ENCODE peak calls at places on chromosomes 4 and X, in seven cellular contexts. K, O, B, D, A, X and G are unnamed samples.

GRCh38 chr4:14165253-14165942 is 537.9 kb upstream of the BOD1L1 start:
- DNase-seq in A (no peak), O (no peak), D (no peak), K (no peak), B (no peak), X (no peak), G (no peak)

GRCh38 chr4:24104173-24104572 is 214.3 kb upstream of the PPARGC1A start:
- DNase-seq in O (peak; percentile 56), X (peak; percentile 51), A (no peak), D (peak; percentile 24), B (no peak), K (no peak), G (no peak)

GRCh38 chr4:153233761-153234371 is 29.6 kb downstream of the TRIM2 start:
- DNase-seq in K (peak; percentile 92), B (no peak), X (no peak), O (peak; percentile 97), D (peak; percentile 95), A (no peak), G (no peak)

GRCh38 chrX:63679432-63679831 is 105.6 kb downstream of the ARHGEF9 start:
- DNase-seq in D (no peak), X (no peak), B (no peak), K (no peak), A (no peak), O (no peak), G (no peak)

GRCh38 chrX:19660604-19661003 is 145.3 kb upstream of the MAP3K15 start:
- DNase-seq in K (no peak), X (no peak), O (no peak), D (no peak), A (no peak), B (no peak), G (no peak)

GRCh38 chrX:139971394-139971749 is 6.1 kb upstream of the CXorf66 start:
- DNase-seq in K (no peak), X (no peak), D (no peak), A (no peak), B (no peak), O (no peak), G (no peak)

GRCh38 chrX:151151668-151152267 is 24.6 kb upstream of the GPR50 start:
- DNase-seq in X (peak; percentile 16), B (no peak), A (no peak), O (peak; percentile 16), D (peak; percentile 17), K (no peak), G (no peak)

GRCh38 chr4:113683143-113683542 is 78.4 kb downstream of the CAMK2D start:
- DNase-seq in K (no peak), B (no peak), O (no peak), A (no peak), X (no peak), D (no peak), G (no peak)

GRCh38 chr4:1170156-1170804 is 2.1 kb downstream of the SPON2 start:
- DNase-seq in A (no peak), B (no peak), K (no peak), D (no peak), X (no peak), O (no peak), G (no peak)

GRCh38 chrX:70176938-70177533 is at the start of gene DGAT2L6:
- DNase-seq in O (no peak), K (no peak), A (no peak), B (no peak), D (no peak), X (no peak), G (no peak)

GRCh38 chr4:28879900-28880299 is 1840.3 kb upstream of the PCDH7 start:
- DNase-seq in B (no peak), A (no peak), K (no peak), X (no peak), O (no peak), D (no peak), G (no peak)

GRCh38 chr4:155512812-155513211 is 136.0 kb upstream of the MAP9 start:
- DNase-seq in A (no peak), B (no peak), K (no peak), D (no peak), X (no peak), O (peak; percentile 27), G (no peak)

GRCh38 chr4:82777857-82778525 is 20.6 kb downstream of the SCD5 start:
- DNase-seq in X (no peak), B (no peak), A (no peak), D (no peak), O (no peak), K (no peak), G (peak; percentile 37)

GRCh38 chrX:22300130-22300529 is 27.4 kb downstream of the CBLL2 start:
- DNase-seq in D (peak; percentile 65), X (peak; percentile 43), O (peak; percentile 68), B (no peak), K (peak; percentile 19), A (no peak), G (no peak)

GRCh38 chr4:113641025-113641431 is 120.5 kb downstream of the CAMK2D start:
- DNase-seq in O (no peak), D (no peak), X (no peak), B (no peak), A (no peak), K (no peak), G (no peak)

GRCh38 chr4:680931-681645 is 6.7 kb downstream of the MYL5 start:
- DNase-seq in X (no peak), D (no peak), B (peak; percentile 80), K (no peak), A (no peak), O (no peak), G (no peak)

GRCh38 chrX:154359362-154360154 is 14.9 kb downstream of the FLNA start:
- DNase-seq in B (no peak), O (no peak), D (no peak), A (no peak), K (no peak), X (no peak), G (no peak)

GRCh38 chr4:171813195-171813955 is at the start of gene GALNTL6:
- DNase-seq in X (no peak), B (no peak), O (peak; percentile 3), D (no peak), K (no peak), A (no peak), G (no peak)

GRCh38 chr4:71456841-71457240 is 118.0 kb downstream of the SLC4A4 start:
- DNase-seq in D (peak; percentile 97), B (no peak), O (peak; percentile 62), K (peak; percentile 66), X (peak; percentile 90), A (no peak), G (no peak)

GRCh38 chrX:46873746-46874145 is 36.9 kb downstream of the RP2 start:
- DNase-seq in A (no peak), O (peak; percentile 3), X (no peak), K (no peak), D (no peak), B (no peak), G (no peak)

GRCh38 chr4:47669946-47670345 is 167.9 kb downstream of the CORIN start:
- DNase-seq in K (no peak), D (no peak), A (no peak), O (peak; percentile 14), B (no peak), X (peak; percentile 58), G (no peak)

GRCh38 chr4:78121338-78121904 is 64.3 kb downstream of the FRAS1 start:
- DNase-seq in X (no peak), K (no peak), D (no peak), O (no peak), A (no peak), B (no peak), G (no peak)

GRCh38 chr4:2794707-2795557 is 2.0 kb downstream of the SH3BP2 start:
- DNase-seq in O (peak; percentile 72), A (no peak), X (peak; percentile 68), B (peak; percentile 40), K (no peak), D (peak; percentile 75), G (no peak)

DNA sequence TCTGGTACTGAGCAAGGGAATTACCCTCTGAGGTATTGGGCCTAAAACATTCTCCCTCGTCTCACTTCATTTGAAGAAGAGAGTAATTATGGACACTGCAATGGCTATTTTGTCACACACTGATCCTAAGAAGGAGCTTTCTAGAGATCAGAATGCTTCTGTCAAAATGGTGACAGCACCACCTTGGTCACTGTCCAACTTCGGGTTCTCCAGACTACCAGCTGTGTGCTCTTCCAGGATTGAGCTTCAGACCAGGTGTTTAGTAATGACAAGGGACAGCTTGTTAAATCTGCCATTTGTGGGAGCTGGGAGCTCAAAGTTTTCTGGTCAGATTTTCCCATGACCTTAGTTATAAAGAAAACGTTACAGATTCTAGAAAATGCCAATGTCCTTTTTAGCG is 105.4 kb downstream of the POLA1 start:
- DNase-seq in D (no peak), X (no peak), B (no peak), O (no peak), A (no peak), K (no peak), G (no peak)
- TF ChIP-seq CTCF in D (no peak), X (no peak), B (no peak), O (no peak), A (no peak), K (no peak), G (no peak)

GRCh38 chr4:11250510-11250909 is 178.2 kb downstream of the HS3ST1 start:
- DNase-seq in K (no peak), D (no peak), O (no peak), A (no peak), B (no peak), X (no peak), G (no peak)

GRCh38 chr4:11252149-11252548 is 176.5 kb downstream of the HS3ST1 start:
- DNase-seq in O (no peak), X (no peak), B (no peak), D (no peak), A (no peak), K (no peak), G (no peak)
- TF ChIP-seq CTCF in O (no peak), X (no peak), B (no peak), D (no peak), A (no peak), K (no peak), G (no peak)

GRCh38 chr4:140635606-140636005 is 66.8 kb upstream of the UCP1 start:
- DNase-seq in B (peak; percentile 70), X (peak; percentile 26), O (peak; percentile 42), D (peak; percentile 34), A (no peak), K (no peak), G (no peak)
- TF ChIP-seq CTCF in B (no peak), X (no peak), O (no peak), D (no peak), A (peak; percentile 7), K (peak; percentile 22), G (no peak)

DNA sequence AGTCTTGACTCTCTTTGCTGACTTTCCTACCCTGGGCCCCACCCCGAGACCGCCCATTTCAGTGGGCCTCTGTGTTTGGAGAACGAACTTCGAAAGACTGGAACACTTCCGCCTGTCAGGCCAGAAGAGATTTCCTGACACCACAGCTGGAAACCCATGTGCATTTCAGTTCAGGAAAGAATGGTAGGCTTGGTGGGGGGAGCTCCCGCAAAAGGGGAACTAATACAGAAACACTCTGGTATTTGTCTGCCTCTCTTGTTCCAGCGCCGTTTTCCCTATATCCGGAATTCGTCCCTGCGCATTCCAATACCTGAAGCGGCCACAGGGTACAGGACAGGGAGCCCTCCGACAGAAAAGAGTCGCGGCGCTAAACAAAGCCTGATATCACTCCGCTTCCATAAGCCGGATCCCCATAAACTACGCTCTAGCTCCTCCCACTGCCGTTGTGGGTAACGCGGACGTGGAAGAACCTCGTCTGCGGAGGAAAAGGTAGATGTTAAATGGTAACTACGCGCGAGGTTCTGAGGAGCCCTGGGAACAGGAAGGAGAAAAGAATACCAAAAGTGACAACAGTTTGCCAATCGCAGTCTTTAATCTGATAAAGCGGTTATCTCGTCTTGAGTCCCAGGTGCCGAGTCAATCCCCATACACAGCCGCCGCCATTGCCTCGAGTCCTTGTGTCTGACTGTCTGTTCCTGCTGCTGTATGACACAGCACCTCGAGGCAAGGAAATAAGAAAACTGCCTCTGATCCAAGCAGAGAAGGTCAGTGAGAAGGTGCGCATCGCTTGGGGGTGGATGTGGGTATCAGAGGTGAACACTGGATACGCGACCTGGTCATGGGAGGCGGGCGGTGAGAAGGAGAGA is at the start of gene ARMCX5:
- DNase-seq in K (no peak), A (peak; percentile 21), D (peak; percentile 76), X (peak; percentile 76), O (peak; percentile 89), B (peak; percentile 71), G (no peak)
- TF ChIP-seq CTCF in K (no peak), A (peak; percentile 32), D (peak; percentile 20), X (no peak), O (no peak), B (no peak), G (no peak)